ENCODE peak calls at places on chromosomes 6 and 20, in ten cellular contexts. M is foreskin fibroblast, R is PC-9, U is fibroblast of the aortic adventitia, X is heart right ventricle, A is A549, Q is BJ, B is NB4, N is H1, Y is IMR-90. V is an unnamed sample.

GRCh38 chr20:4490595-4491280 is 231.0 kb upstream of the PRND start:
- DNase-seq in R (no peak), A (no peak), B (no peak), N (no peak), Y (peak), M (peak), Q (no peak), U (peak), X (no peak), V (no peak)

GRCh38 chr6:12941422-12941821 is 224.9 kb downstream of the PHACTR1 start:
- DNase-seq in B (peak), A (no peak), R (no peak), Y (no peak), X (no peak), Q (no peak), N (no peak), M (no peak), U (no peak), V (no peak)

GRCh38 chr6:129863664-129864063 is 2.5 kb upstream of the TMEM244 start:
- DNase-seq in A (no peak), N (no peak), Q (no peak), Y (peak), B (no peak), X (no peak), M (peak), R (no peak), U (no peak), V (no peak)

GRCh38 chr20:4552075-4552474 is 169.6 kb upstream of the PRND start:
- DNase-seq in U (no peak), A (no peak), Y (no peak), M (no peak), Q (no peak), B (no peak), X (no peak), N (no peak), R (no peak), V (no peak)

GRCh38 chr6:77816766-77817270 is 164.0 kb downstream of the MEI4 start:
- DNase-seq in A (no peak), M (no peak), R (no peak), B (no peak), Q (no peak), Y (no peak), U (no peak), X (no peak), N (no peak), V (no peak)

GRCh38 chr20:57779401-57780003 is 69.7 kb upstream of the PMEPA1 start:
- DNase-seq in Q (no peak), Y (no peak), M (no peak), X (no peak), N (no peak), U (no peak), B (no peak), R (peak), A (peak), V (no peak)

GRCh38 chr6:4395386-4395785 is 260.0 kb upstream of the ECI2 start:
- DNase-seq in X (no peak), M (no peak), A (no peak), U (no peak), N (no peak), Q (no peak), B (no peak), R (no peak), Y (no peak), V (no peak)

GRCh38 chr20:17651761-17652388 is 30.2 kb downstream of the RRBP1 start:
- DNase-seq in M (no peak), Y (no peak), X (no peak), R (no peak), N (no peak), Q (no peak), A (peak), B (no peak), U (no peak), V (no peak)

GRCh38 chr20:48975955-48976354 is 54.4 kb downstream of the ARFGEF2 start:
- DNase-seq in U (no peak), Q (no peak), A (no peak), Y (no peak), X (no peak), N (no peak), R (no peak), M (no peak), B (no peak), V (no peak)

GRCh38 chr6:43774776-43775583 is 5.0 kb downstream of the VEGFA start:
- DNase-seq in A (peak), R (peak), X (peak), B (peak), N (peak), U (peak), M (peak), Y (peak), Q (no peak), V (no peak)

GRCh38 chr20:25000268-25000801 is 7.8 kb upstream of the APMAP start:
- DNase-seq in Q (peak), N (no peak), Y (peak), B (peak), A (peak), X (peak), U (peak), M (peak), R (peak), V (peak)

GRCh38 chr6:111564482-111564945 is 41.2 kb downstream of the TRAF3IP2 start:
- DNase-seq in Y (peak), U (peak), M (peak), B (peak), N (no peak), X (no peak), R (no peak), A (no peak), Q (no peak), V (peak)

GRCh38 chr20:4835244-4836177 is 113.8 kb downstream of the PRND start:
- DNase-seq in Q (no peak), A (no peak), U (peak), R (no peak), M (no peak), X (peak), Y (no peak), B (no peak), N (no peak), V (no peak)

GRCh38 chr6:160386869-160387518 is 38.8 kb downstream of the SLC22A3 start:
- DNase-seq in A (peak), B (no peak), M (no peak), N (no peak), R (peak), X (no peak), Y (no peak), U (peak), Q (no peak), V (no peak)

GRCh38 chr20:57582029-57582378 is 21.1 kb downstream of the PCK1 start:
- DNase-seq in Q (no peak), U (no peak), Y (no peak), A (no peak), B (no peak), M (no peak), R (no peak), N (no peak), X (no peak), V (no peak)

GRCh38 chr6:35419431-35419830 is 32.7 kb upstream of the FANCE start:
- DNase-seq in R (no peak), Q (no peak), N (no peak), Y (peak), M (peak), B (peak), A (peak), U (peak), X (no peak), V (peak)

GRCh38 chr6:53431704-53432103 is 83.0 kb upstream of the ELOVL5 start:
- DNase-seq in X (no peak), A (no peak), B (peak), Q (no peak), N (no peak), U (no peak), Y (no peak), M (no peak), R (no peak), V (no peak)

GRCh38 chr20:63701329-63702035 is 5.0 kb downstream of the TNFRSF6B start:
- DNase-seq in R (no peak), A (no peak), B (no peak), N (no peak), U (no peak), Q (no peak), Y (no peak), M (no peak), X (no peak), V (no peak)

GRCh38 chr20:21315138-21315537 is 12.0 kb downstream of the XRN2 start:
- DNase-seq in Q (no peak), X (no peak), U (peak), M (peak), R (no peak), A (no peak), N (no peak), B (peak), Y (peak), V (no peak)

GRCh38 chr20:14622796-14623195 is 285.4 kb upstream of the FLRT3 start:
- DNase-seq in A (peak), X (no peak), R (peak), Y (peak), B (peak), M (peak), U (peak), N (no peak), Q (no peak), V (peak)

GRCh38 chr6:142313284-142313683 is 11.5 kb downstream of the ADGRG6 start:
- DNase-seq in R (no peak), B (no peak), U (peak), Y (peak), X (no peak), M (peak), N (no peak), A (peak), Q (no peak), V (no peak)

GRCh38 chr6:106145741-106146227 is 59.6 kb downstream of the PRDM1 start:
- DNase-seq in N (no peak), R (no peak), X (no peak), M (no peak), A (no peak), B (no peak), Y (peak), U (no peak), Q (no peak), V (no peak)

GRCh38 chr20:8473459-8473858 is 341.4 kb downstream of the PLCB1 start:
- DNase-seq in Q (peak), Y (peak), N (no peak), U (peak), B (no peak), X (no peak), M (no peak), A (no peak), R (no peak), V (peak)

GRCh38 chr20:49747707-49748524 is 34.2 kb upstream of the B4GALT5 start:
- DNase-seq in A (peak), U (peak), N (no peak), X (peak), B (peak), Y (peak), M (peak), Q (no peak), R (no peak), V (peak)

GRCh38 chr6:119349041-119349340 is 570 bp downstream of the MAN1A1 start:
- DNase-seq in Q (no peak), R (no peak), N (peak), U (no peak), X (no peak), M (no peak), A (no peak), B (no peak), Y (no peak), V (no peak)

GRCh38 chr20:54172856-54173652 is 732 bp downstream of the CYP24A1 start:
- DNase-seq in M (no peak), Y (no peak), A (no peak), B (no peak), R (no peak), Q (no peak), X (no peak), N (peak), U (no peak), V (no peak)

GRCh38 chr6:27119329-27119728 is 128.2 kb upstream of the PRSS16 start:
- DNase-seq in A (no peak), Y (no peak), U (no peak), B (no peak), N (no peak), R (no peak), M (no peak), X (no peak), Q (no peak), V (no peak)

GRCh38 chr6:33018904-33019303 is 9.5 kb upstream of the HLA-DOA start:
- DNase-seq in A (no peak), B (peak), X (no peak), Y (peak), N (no peak), U (peak), M (peak), Q (no peak), R (no peak), V (peak)

GRCh38 chr20:40718214-40718949 is 29.3 kb upstream of the MAFB start:
- DNase-seq in Q (no peak), Y (no peak), M (no peak), A (no peak), X (no peak), U (no peak), B (no peak), N (no peak), R (no peak), V (no peak)

GRCh38 chr20:36542019-36542488 is 735 bp downstream of the MYL9 start:
- DNase-seq in N (peak), M (peak), A (peak), B (peak), R (no peak), U (peak), Q (no peak), Y (peak), X (peak), V (peak)

GRCh38 chr6:93848011-93848620 is 428.8 kb upstream of the EPHA7 start:
- DNase-seq in B (no peak), N (no peak), X (no peak), Q (no peak), A (no peak), U (no peak), R (no peak), M (no peak), Y (no peak), V (no peak)

GRCh38 chr6:93842178-93842577 is 422.8 kb upstream of the EPHA7 start:
- DNase-seq in A (no peak), Q (no peak), U (no peak), X (no peak), R (no peak), Y (no peak), M (no peak), N (no peak), B (no peak), V (no peak)
- H3K4me3 ChIP-seq in A (no peak), Q (no peak), U (no peak), X (no peak), R (no peak), Y (no peak), M (no peak), N (no peak), B (no peak), V (no peak)

GRCh38 chr6:157206359-157206815 is 116.9 kb downstream of the TMEM242 start:
- DNase-seq in Q (no peak), X (no peak), B (no peak), R (no peak), M (no peak), U (no peak), N (peak), A (no peak), Y (no peak), V (no peak)
- H3K4me3 ChIP-seq in Q (no peak), X (no peak), B (no peak), R (no peak), M (no peak), U (no peak), N (no peak), A (no peak), Y (no peak), V (no peak)

GRCh38 chr20:22916121-22916842 is 118.8 kb upstream of the SSTR4 start:
- DNase-seq in M (no peak), U (no peak), R (no peak), A (no peak), Y (no peak), B (no peak), N (no peak), Q (no peak), X (no peak), V (no peak)

GRCh38 chr20:22910287-22910852 is 124.7 kb upstream of the SSTR4 start:
- DNase-seq in M (no peak), Q (no peak), Y (no peak), U (no peak), R (no peak), X (no peak), B (no peak), N (no peak), A (no peak), V (no peak)

GRCh38 chr20:22918286-22918983 is 116.7 kb upstream of the SSTR4 start:
- DNase-seq in Y (no peak), A (no peak), R (no peak), N (no peak), B (no peak), M (no peak), U (no peak), Q (no peak), X (no peak), V (no peak)

GRCh38 chr20:22914291-22914690 is 120.8 kb upstream of the SSTR4 start:
- DNase-seq in Q (no peak), B (no peak), Y (no peak), U (no peak), X (no peak), R (no peak), N (no peak), M (no peak), A (no peak), V (no peak)

DNA sequence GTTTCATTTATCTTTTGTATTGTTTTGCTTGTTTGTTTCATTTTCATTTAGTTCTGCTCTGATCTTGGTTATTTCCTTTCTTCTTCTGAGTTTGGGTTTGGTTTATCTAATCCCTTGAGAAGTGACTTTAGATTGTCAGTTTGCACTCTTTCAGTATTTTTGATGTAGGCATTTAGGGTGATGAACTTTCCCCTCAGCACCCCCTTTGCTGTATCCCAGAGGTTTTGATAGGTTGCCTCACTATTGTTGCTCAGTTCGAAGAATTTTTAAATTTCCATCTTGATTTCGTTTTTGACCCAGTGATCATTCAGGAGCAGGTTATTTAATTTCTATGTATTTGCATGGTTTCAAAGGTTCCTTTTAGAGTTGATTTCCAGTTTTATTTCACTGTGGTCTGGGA is 119.6 kb upstream of the SSTR4 start:
- DNase-seq in Y (no peak), Q (no peak), B (no peak), X (no peak), M (no peak), A (no peak), U (no peak), N (no peak), R (no peak), V (no peak)
- H3K4me3 ChIP-seq in Y (no peak), Q (no peak), B (no peak), X (no peak), M (no peak), A (no peak), U (no peak), N (no peak), R (no peak), V (no peak)

DNA sequence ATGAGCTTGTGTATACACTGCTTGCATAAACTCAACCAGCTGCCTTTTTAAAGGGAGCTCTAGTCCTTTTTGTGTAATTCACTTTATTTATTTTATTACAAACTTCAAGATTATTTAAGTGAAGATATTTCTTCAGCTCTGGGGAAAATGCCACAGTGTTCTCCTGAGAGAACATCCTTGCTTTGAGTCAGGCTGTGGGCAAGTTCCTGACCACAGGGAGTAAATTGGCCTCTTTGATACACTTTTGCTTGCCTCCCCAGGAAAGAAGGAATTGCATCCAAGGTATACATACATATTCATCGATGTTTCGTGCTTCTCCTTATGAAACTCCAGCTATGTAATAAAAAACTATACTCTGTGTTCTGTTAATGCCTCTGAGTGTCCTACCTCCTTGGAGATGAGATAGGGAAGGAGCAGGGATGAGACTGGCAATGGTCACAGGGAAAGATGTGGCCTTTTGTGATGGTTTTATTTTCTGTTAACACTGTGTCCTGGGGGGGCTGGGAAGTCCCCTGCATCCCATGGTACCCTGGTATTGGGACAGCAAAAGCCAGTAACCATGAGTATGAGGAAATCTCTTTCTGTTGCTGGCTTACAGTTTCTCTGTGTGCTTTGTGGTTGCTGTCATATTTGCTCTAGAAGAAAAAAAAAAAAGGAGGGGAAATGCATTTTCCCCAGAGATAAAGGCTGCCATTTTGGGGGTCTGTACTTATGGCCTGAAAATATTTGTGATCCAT is 15.3 kb downstream of the TNFAIP3 start:
- DNase-seq in X (no peak), U (no peak), Q (no peak), Y (peak), A (no peak), R (no peak), B (peak), M (no peak), N (no peak), V (no peak)
- H3K4me3 ChIP-seq in X (no peak), U (no peak), Q (no peak), Y (no peak), A (no peak), R (no peak), B (no peak), M (no peak), N (no peak), V (no peak)

DNA sequence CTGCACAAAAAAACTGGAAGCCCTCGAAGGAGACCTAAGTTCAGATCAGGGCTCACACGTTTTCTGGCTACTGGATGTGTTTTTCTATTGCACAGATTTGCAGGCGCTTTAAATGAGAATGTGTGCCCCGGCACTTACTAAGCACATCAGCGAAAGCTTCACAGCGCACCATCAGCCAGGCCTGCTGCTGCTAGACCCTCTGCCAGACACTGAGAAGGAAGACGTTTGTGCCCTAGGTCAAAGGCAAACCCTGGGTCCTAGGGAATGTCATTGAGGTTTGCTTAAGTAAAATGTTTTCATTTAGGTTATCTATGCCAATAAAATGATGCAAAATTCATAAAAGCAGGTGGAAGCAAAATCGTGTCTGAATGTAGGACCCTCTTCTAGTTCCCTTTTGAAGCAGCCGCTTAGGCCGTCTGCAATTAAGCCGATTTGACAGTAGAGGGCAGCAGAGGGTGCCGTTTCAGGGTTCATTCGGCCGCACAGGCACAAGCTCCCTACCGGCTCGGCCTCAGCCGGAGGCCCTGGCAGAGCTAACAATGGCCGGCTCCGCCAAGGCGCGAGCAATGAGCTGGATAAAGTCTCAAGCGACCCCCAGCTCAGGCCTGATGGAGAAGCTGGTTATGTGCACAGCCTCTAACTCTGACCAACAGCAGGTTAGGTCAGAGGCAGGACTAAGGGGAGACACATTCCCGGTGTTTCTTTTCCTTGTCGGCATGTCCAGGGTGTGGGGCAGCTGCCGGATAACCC is 107.2 kb upstream of the FOXA2 start:
- DNase-seq in X (peak), A (peak), Q (no peak), N (peak), R (no peak), Y (peak), M (peak), B (peak), U (peak), V (peak)
- H3K4me3 ChIP-seq in X (no peak), A (no peak), Q (no peak), N (no peak), R (no peak), Y (no peak), M (no peak), B (no peak), U (no peak), V (no peak)

V was measured in skeletal muscle cell.